ENCODE peak calls at places on chromosomes 7 and 10, in nine cellular contexts. C is ascending aorta; Q is brain pericyte; E is iPS-NIHi11; U is T-helper 9 cell; A is HT1080; B is activated naive CD4-positive, alpha-beta T cell treated with anti-CD3 and anti-CD28 coated beads for 36 hours; J is effector CD4-positive, alpha-beta T cell; R is cerebellar cortex. Z is an unnamed sample.

GRCh38 chr10:73788864-73789658 is 3.7 kb downstream of the ZSWIM8 start:
- DNase-seq in C (no peak), Q (no peak), E (no peak), U (no peak), A (no peak), B (no peak), J (no peak), R (no peak), Z (no peak)

GRCh38 chr7:5549096-5549896 is 125.7 kb upstream of the TNRC18 start:
- DNase-seq in C (no peak), Q (no peak), E (peak), U (no peak), A (peak), B (peak), J (no peak), R (no peak), Z (no peak)

GRCh38 chr7:66267249-66267648 is 62.1 kb downstream of the TPST1 start:
- DNase-seq in C (peak), Q (no peak), E (no peak), U (no peak), A (no peak), B (no peak), J (no peak), R (no peak), Z (no peak)

GRCh38 chr10:120266037-120266436 is 191.0 kb upstream of the PLPP4 start:
- DNase-seq in C (no peak), Q (no peak), E (no peak), U (no peak), A (no peak), B (no peak), J (no peak), R (peak), Z (no peak)

GRCh38 chr10:50326757-50327701 is 75.7 kb upstream of the ASAH2 start:
- DNase-seq in C (peak), Q (no peak), E (peak), U (no peak), A (peak), B (no peak), J (no peak), R (peak), Z (no peak)

GRCh38 chr7:91098566-91098965 is 165.7 kb upstream of the FZD1 start:
- DNase-seq in C (no peak), Q (no peak), E (no peak), U (no peak), A (no peak), B (no peak), J (no peak), R (no peak), Z (no peak)

GRCh38 chr7:31076051-31076450 is 23.9 kb downstream of the ADCYAP1R1 start:
- DNase-seq in C (no peak), Q (no peak), E (no peak), U (no peak), A (no peak), B (no peak), J (no peak), R (no peak), Z (no peak)

GRCh38 chr10:69652111-69652856 is 22.2 kb downstream of the FAM241B start:
- DNase-seq in C (no peak), Q (no peak), E (no peak), U (no peak), A (no peak), B (no peak), J (no peak), R (no peak), Z (no peak)

GRCh38 chr10:3776796-3777571 is 8.0 kb downstream of the KLF6 start:
- DNase-seq in C (peak), Q (no peak), E (no peak), U (peak), A (peak), B (peak), J (peak), R (peak), Z (peak)

GRCh38 chr7:107967420-107967819 is 35.5 kb downstream of the LAMB1 start:
- DNase-seq in C (no peak), Q (no peak), E (no peak), U (no peak), A (no peak), B (no peak), J (no peak), R (no peak), Z (no peak)

GRCh38 chr10:91635401-91636400 is 2.8 kb upstream of the PPP1R3C start:
- DNase-seq in C (peak), Q (peak), E (peak), U (peak), A (peak), B (peak), J (peak), R (peak), Z (peak)

GRCh38 chr7:138665249-138665648 is 35.9 kb downstream of the SVOPL start:
- DNase-seq in C (no peak), Q (no peak), E (no peak), U (no peak), A (no peak), B (no peak), J (no peak), R (no peak), Z (no peak)

GRCh38 chr7:155405399-155406318 is 52.3 kb upstream of the EN2 start:
- DNase-seq in C (no peak), Q (no peak), E (peak), U (no peak), A (peak), B (no peak), J (no peak), R (peak), Z (peak)

GRCh38 chr10:788796-789748 is 99.6 kb upstream of the DIP2C start:
- DNase-seq in C (peak), Q (no peak), E (peak), U (no peak), A (no peak), B (peak), J (no peak), R (peak), Z (peak)